ENCODE peak calls at places on chromosomes 7 and 10, in five cellular contexts. One of them, this sample, is unnamed.

GRCh38 chr7:44639701-44640321 is 33.4 kb downstream of the OGDH start:
- DNase-seq in IMR-90: peak; percentile 91
- DNase-seq in H1: no peak
- DNase-seq in neuronal stem cell: peak; percentile 4
- DNase-seq in trophoblast cell: peak; percentile 90
- DNase-seq in this sample: peak; percentile 91

GRCh38 chr7:130393095-130393494 is 12.8 kb downstream of the CPA1 start:
- DNase-seq in IMR-90: peak; percentile 80
- DNase-seq in H1: no peak
- DNase-seq in trophoblast cell: peak; percentile 19
- DNase-seq in neuronal stem cell: no peak
- DNase-seq in this sample: peak; percentile 39

GRCh38 chr10:18185621-18186020 is 45.4 kb downstream of the CACNB2 start:
- DNase-seq in trophoblast cell: no peak
- DNase-seq in neuronal stem cell: no peak
- DNase-seq in IMR-90: no peak
- DNase-seq in H1: no peak
- DNase-seq in this sample: no peak

GRCh38 chr7:131621652-131622051 is 65.2 kb upstream of the PODXL start:
- DNase-seq in neuronal stem cell: no peak
- DNase-seq in IMR-90: no peak
- DNase-seq in H1: no peak
- DNase-seq in trophoblast cell: no peak
- DNase-seq in this sample: no peak

GRCh38 chr7:2759736-2760097 is 71.7 kb downstream of the AMZ1 start:
- DNase-seq in IMR-90: no peak
- DNase-seq in trophoblast cell: no peak
- DNase-seq in H1: no peak
- DNase-seq in neuronal stem cell: no peak
- DNase-seq in this sample: no peak

GRCh38 chr10:111175786-111176185 is 99.0 kb downstream of the ADRA2A start:
- DNase-seq in IMR-90: no peak
- DNase-seq in H1: no peak
- DNase-seq in trophoblast cell: peak; percentile 80
- DNase-seq in neuronal stem cell: no peak
- DNase-seq in this sample: no peak

GRCh38 chr7:105352018-105352612 is 36.6 kb downstream of the SRPK2 start:
- DNase-seq in IMR-90: peak; percentile 82
- DNase-seq in neuronal stem cell: no peak
- DNase-seq in trophoblast cell: peak; percentile 21
- DNase-seq in H1: no peak
- DNase-seq in this sample: peak; percentile 91

GRCh38 chr7:75711634-75712494 is 26.9 kb downstream of the HIP1 start:
- DNase-seq in IMR-90: peak; percentile 49
- DNase-seq in trophoblast cell: peak; percentile 76
- DNase-seq in neuronal stem cell: no peak
- DNase-seq in H1: no peak
- DNase-seq in this sample: peak; percentile 73

GRCh38 chr10:27258492-27258837 is 17.9 kb upstream of the ACBD5 start:
- DNase-seq in trophoblast cell: no peak
- DNase-seq in H1: no peak
- DNase-seq in IMR-90: no peak
- DNase-seq in neuronal stem cell: no peak
- DNase-seq in this sample: no peak

GRCh38 chr10:5442056-5442989 is 30.0 kb downstream of the NET1 start:
- DNase-seq in neuronal stem cell: no peak
- DNase-seq in H1: no peak
- DNase-seq in trophoblast cell: peak; percentile 94
- DNase-seq in IMR-90: peak; percentile 55
- DNase-seq in this sample: peak; percentile 69

GRCh38 chr10:128624656-128625530 is 498.7 kb upstream of the MKI67 start:
- DNase-seq in neuronal stem cell: no peak
- DNase-seq in IMR-90: no peak
- DNase-seq in trophoblast cell: peak; percentile 71
- DNase-seq in H1: no peak
- DNase-seq in this sample: no peak

GRCh38 chr10:2798340-2798739 is 269.0 kb upstream of the PFKP start:
- DNase-seq in IMR-90: no peak
- DNase-seq in H1: no peak
- DNase-seq in trophoblast cell: no peak
- DNase-seq in neuronal stem cell: peak; percentile 14
- DNase-seq in this sample: no peak

GRCh38 chr7:34041716-34042115 is 136.4 kb downstream of the BMPER start:
- DNase-seq in neuronal stem cell: no peak
- DNase-seq in IMR-90: peak; percentile 47
- DNase-seq in H1: no peak
- DNase-seq in trophoblast cell: no peak
- DNase-seq in this sample: no peak

GRCh38 chr7:90064370-90064769 is 89.9 kb upstream of the STEAP1 start:
- DNase-seq in IMR-90: no peak
- DNase-seq in neuronal stem cell: no peak
- DNase-seq in H1: no peak
- DNase-seq in trophoblast cell: no peak
- DNase-seq in this sample: no peak

GRCh38 chr10:239109-239508 is 103.9 kb downstream of the ZMYND11 start:
- DNase-seq in IMR-90: peak; percentile 29
- DNase-seq in trophoblast cell: no peak
- DNase-seq in neuronal stem cell: no peak
- DNase-seq in H1: no peak
- DNase-seq in this sample: no peak

GRCh38 chr10:68578945-68579344 is 18.8 kb downstream of the TET1 start:
- DNase-seq in H1: no peak
- DNase-seq in trophoblast cell: no peak
- DNase-seq in neuronal stem cell: no peak
- DNase-seq in IMR-90: peak; percentile 62
- DNase-seq in this sample: no peak

GRCh38 chr7:155874010-155874409 is 61.7 kb upstream of the SHH start:
- DNase-seq in IMR-90: no peak
- DNase-seq in H1: no peak
- DNase-seq in neuronal stem cell: no peak
- DNase-seq in trophoblast cell: no peak
- DNase-seq in this sample: no peak

GRCh38 chr10:46251857-46252847 is 34.6 kb upstream of the ANTXRL start:
- DNase-seq in neuronal stem cell: no peak
- DNase-seq in H1: no peak
- DNase-seq in trophoblast cell: no peak
- DNase-seq in IMR-90: no peak
- DNase-seq in this sample: no peak

GRCh38 chr7:80410081-80410480 is 101.8 kb downstream of the GNAT3 start:
- DNase-seq in IMR-90: peak; percentile 71
- DNase-seq in H1: no peak
- DNase-seq in neuronal stem cell: no peak
- DNase-seq in trophoblast cell: no peak
- DNase-seq in this sample: peak; percentile 64

GRCh38 chr7:118573065-118573464 is 348.6 kb downstream of the ANKRD7 start:
- DNase-seq in IMR-90: no peak
- DNase-seq in H1: no peak
- DNase-seq in neuronal stem cell: no peak
- DNase-seq in trophoblast cell: peak; percentile 29
- DNase-seq in this sample: peak; percentile 16

GRCh38 chr10:34281661-34282060 is 533.4 kb downstream of the PARD3 start:
- DNase-seq in neuronal stem cell: no peak
- DNase-seq in trophoblast cell: no peak
- DNase-seq in H1: no peak
- DNase-seq in IMR-90: no peak
- DNase-seq in this sample: no peak

DNA sequence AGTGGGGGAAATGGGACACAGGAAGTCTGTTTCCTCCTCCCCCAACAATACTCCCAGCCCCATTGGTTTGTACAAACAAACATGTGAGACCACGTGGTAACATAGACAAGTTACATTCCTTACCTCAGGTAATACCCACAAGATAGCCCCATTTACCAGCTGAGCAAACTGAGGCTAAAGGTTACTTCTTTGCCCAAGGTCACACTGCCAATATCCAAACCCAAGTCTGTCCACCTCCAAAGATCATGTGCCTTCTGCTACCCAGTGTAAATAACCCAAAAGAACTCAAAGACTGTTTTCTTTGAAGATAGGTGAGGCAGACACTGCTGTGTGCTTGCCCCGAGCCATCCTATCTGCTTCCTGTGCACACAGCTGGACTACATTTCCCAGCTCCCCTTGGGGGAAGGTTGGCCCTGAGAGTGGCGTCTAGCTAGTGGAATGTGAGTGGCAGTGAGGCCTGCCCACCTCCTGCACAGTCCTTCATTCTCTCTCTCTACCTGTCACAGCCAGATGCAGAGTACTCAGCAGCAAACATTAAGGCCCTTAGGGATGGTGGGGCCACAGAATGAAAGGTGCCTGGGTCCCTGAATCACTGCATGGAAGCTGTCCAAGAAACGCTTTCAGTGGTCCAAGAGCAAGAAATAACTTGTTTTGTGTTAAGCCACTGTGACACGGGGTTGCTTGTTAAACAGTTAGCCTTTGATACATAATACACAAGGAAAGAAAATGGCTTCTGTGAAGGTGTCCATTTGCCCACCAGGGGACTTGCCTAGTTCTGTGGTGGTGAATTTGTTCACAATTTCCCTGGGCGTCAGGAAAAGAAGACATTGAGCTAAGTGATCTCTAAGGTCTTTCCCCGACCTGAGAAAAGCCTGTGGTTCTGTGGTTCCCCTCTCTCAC is 257.7 kb upstream of the NFE2L3 start:
- DNase-seq in H1: peak; percentile 13
- DNase-seq in neuronal stem cell: no peak
- DNase-seq in IMR-90: no peak
- DNase-seq in trophoblast cell: peak; percentile 27
- DNase-seq in this sample: no peak
- H3K4me3 ChIP-seq in H1: no peak overlapping the region
- H3K4me3 ChIP-seq in neuronal stem cell: no peak overlapping the region
- H3K4me3 ChIP-seq in IMR-90: no peak overlapping the region
- H3K4me3 ChIP-seq in trophoblast cell: no peak overlapping the region
- H3K4me3 ChIP-seq in this sample: no peak overlapping the region

DNA sequence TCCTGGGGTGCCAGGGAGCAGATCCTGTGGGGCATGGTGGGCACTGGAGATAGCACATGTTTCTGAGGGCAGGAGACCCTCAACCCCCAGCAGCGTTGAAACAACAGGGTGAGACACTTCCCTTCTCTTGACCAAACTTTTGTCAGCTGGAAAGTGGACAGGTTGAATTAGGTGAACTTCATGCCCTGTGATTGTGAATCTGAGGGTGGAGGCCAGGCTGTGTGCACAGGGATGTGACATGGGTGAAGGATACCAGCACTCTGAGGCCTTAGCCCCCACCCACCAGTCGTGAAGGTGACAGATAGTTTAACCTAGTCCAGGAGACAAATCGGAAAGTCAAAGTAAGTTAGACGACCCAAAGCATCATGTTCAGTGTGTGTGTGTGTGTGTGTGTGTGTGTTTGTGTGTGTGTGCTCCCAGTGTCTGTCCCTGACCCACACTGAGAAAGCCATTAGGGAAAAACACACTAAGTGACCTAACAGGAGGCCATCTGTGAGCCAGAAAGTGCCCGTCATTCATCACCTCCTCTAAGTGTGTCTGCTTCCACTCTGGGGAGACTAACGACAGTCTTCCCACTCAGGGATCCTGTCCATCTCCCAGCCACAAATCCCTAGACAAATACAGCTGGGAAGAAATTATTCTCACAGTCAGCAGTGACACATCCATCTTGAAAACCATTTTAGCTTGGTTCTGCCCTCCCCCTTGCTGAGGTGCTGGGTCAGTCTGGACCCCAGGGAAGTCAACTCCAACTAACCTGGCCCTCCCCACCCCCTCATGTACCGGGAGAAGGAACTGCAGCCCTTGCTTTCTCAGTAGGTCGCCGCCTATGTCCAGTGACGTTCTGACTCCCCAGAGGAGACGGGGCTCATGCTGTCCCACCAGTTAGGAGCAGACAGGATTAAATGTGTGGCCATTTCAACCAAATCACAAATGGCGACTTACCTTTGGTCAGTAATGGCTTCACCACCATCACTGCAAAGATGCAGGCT is 296.4 kb upstream of the ZNF32 start:
- DNase-seq in trophoblast cell: no peak
- DNase-seq in IMR-90: no peak
- DNase-seq in neuronal stem cell: no peak
- DNase-seq in H1: no peak
- DNase-seq in this sample: peak; percentile 54
- H3K14ac ChIP-seq in trophoblast cell: no peak overlapping the region
- H3K14ac ChIP-seq in IMR-90: no peak overlapping the region
- H3K14ac ChIP-seq in neuronal stem cell: no peak overlapping the region
- H3K14ac ChIP-seq in H1: no peak overlapping the region
- H3K14ac ChIP-seq in this sample: no peak overlapping the region

GRCh38 chr10:79055100-79055782 is 13.5 kb upstream of the ZMIZ1 start:
- DNase-seq in trophoblast cell: no peak
- DNase-seq in neuronal stem cell: no peak
- DNase-seq in IMR-90: no peak
- DNase-seq in H1: no peak
- DNase-seq in this sample: no peak

GRCh38 chr10:79056736-79057391 is 11.9 kb upstream of the ZMIZ1 start:
- DNase-seq in H1: no peak
- DNase-seq in IMR-90: no peak
- DNase-seq in neuronal stem cell: no peak
- DNase-seq in trophoblast cell: no peak
- DNase-seq in this sample: no peak

GRCh38 chr10:79056361-79056735 is 12.4 kb upstream of the ZMIZ1 start:
- DNase-seq in neuronal stem cell: no peak
- DNase-seq in H1: no peak
- DNase-seq in trophoblast cell: no peak
- DNase-seq in IMR-90: no peak
- DNase-seq in this sample: no peak

GRCh38 chr10:79054203-79055099 is 14.3 kb upstream of the ZMIZ1 start:
- DNase-seq in trophoblast cell: no peak
- DNase-seq in neuronal stem cell: no peak
- DNase-seq in H1: no peak
- DNase-seq in IMR-90: no peak
- DNase-seq in this sample: no peak

GRCh38 chr10:79055892-79056291 is 12.9 kb upstream of the ZMIZ1 start:
- DNase-seq in neuronal stem cell: no peak
- DNase-seq in IMR-90: no peak
- DNase-seq in H1: no peak
- DNase-seq in trophoblast cell: no peak
- DNase-seq in this sample: no peak
- H2AK5ac ChIP-seq in neuronal stem cell: no peak overlapping the region
- H2AK5ac ChIP-seq in IMR-90: no peak overlapping the region
- H2AK5ac ChIP-seq in H1: no peak overlapping the region
- H2AK5ac ChIP-seq in trophoblast cell: no peak overlapping the region
- H2AK5ac ChIP-seq in this sample: no peak overlapping the region

GRCh38 chr7:100866721-100867039 is 507 bp upstream of the TRIP6 start:
- DNase-seq in H1: no peak
- DNase-seq in neuronal stem cell: no peak
- DNase-seq in IMR-90: no peak
- DNase-seq in trophoblast cell: no peak
- DNase-seq in this sample: no peak
- H3K4me3 ChIP-seq in H1: no peak overlapping the region
- H3K4me3 ChIP-seq in neuronal stem cell: peak overlapping the region; percentile 87
- H3K4me3 ChIP-seq in IMR-90: peak overlapping the region; percentile 97
- H3K4me3 ChIP-seq in trophoblast cell: no peak overlapping the region
- H3K4me3 ChIP-seq in this sample: peak overlapping the region; percentile 95

GRCh38 chr10:30553625-30554442 is 75.7 kb downstream of the LYZL2 start:
- DNase-seq in H1: no peak
- DNase-seq in trophoblast cell: peak; percentile 67
- DNase-seq in neuronal stem cell: peak; percentile 8
- DNase-seq in IMR-90: peak; percentile 11
- DNase-seq in this sample: peak; percentile 67
- H3K14ac ChIP-seq in H1: no peak overlapping the region
- H3K14ac ChIP-seq in trophoblast cell: no peak overlapping the region
- H3K14ac ChIP-seq in neuronal stem cell: no peak overlapping the region
- H3K14ac ChIP-seq in IMR-90: peak overlapping the region; percentile 44
- H3K14ac ChIP-seq in this sample: no peak overlapping the region

GRCh38 chr7:23474829-23475578 is 4.7 kb upstream of the IGF2BP3 start:
- DNase-seq in trophoblast cell: no peak
- DNase-seq in IMR-90: no peak
- DNase-seq in neuronal stem cell: no peak
- DNase-seq in H1: no peak
- DNase-seq in this sample: no peak
- H2AK5ac ChIP-seq in trophoblast cell: no peak overlapping the region
- H2AK5ac ChIP-seq in IMR-90: no peak overlapping the region
- H2AK5ac ChIP-seq in neuronal stem cell: no peak overlapping the region
- H2AK5ac ChIP-seq in H1: no peak overlapping the region
- H2AK5ac ChIP-seq in this sample: no peak overlapping the region

This sample was measured in mesenchymal stem cell.